ENCODE peak calls at places on chromosome 10, in five cellular contexts. Q is PC-3, A is spleen, R is cardiac muscle cell, S is GM23248. D is an unnamed sample.

GRCh38 chr10:101301111-101301731 is 52.7 kb upstream of the BTRC start:
- DNase-seq in Q (peak; percentile 66), A (no peak), R (peak; percentile 81), S (peak; percentile 44), D (no peak)

GRCh38 chr10:71600856-71601255 is 118.7 kb downstream of the C10orf105 start:
- DNase-seq in Q (peak; percentile 35), A (no peak), R (no peak), S (peak; percentile 94), D (no peak)

GRCh38 chr10:61835909-61836232 is 65.6 kb upstream of the ARID5B start:
- DNase-seq in Q (no peak), A (no peak), R (no peak), S (peak; percentile 68), D (no peak)

GRCh38 chr10:3530346-3531096 is 254.5 kb downstream of the KLF6 start:
- DNase-seq in Q (peak; percentile 59), A (no peak), R (no peak), S (peak; percentile 79), D (no peak)

GRCh38 chr10:17074548-17074860 is 55.1 kb downstream of the CUBN start:
- DNase-seq in Q (peak; percentile 69), A (no peak), R (no peak), S (peak; percentile 91), D (no peak)

GRCh38 chr10:123455861-123456260 is 210.3 kb upstream of the GPR26 start:
- DNase-seq in Q (no peak), A (no peak), R (no peak), S (no peak), D (no peak)

GRCh38 chr10:74006269-74006668 is 8.4 kb downstream of the VCL start:
- DNase-seq in Q (no peak), A (no peak), R (no peak), S (no peak), D (no peak)

GRCh38 chr10:31698169-31698890 is 230.3 kb downstream of the ARHGAP12 start:
- DNase-seq in Q (peak; percentile 1), A (no peak), R (no peak), S (peak; percentile 95), D (no peak)

GRCh38 chr10:75470901-75471300 is 39.5 kb downstream of the LRMDA start:
- DNase-seq in Q (no peak), A (no peak), R (no peak), S (peak; percentile 49), D (no peak)

GRCh38 chr10:74058071-74058470 is 60.2 kb downstream of the VCL start:
- DNase-seq in Q (peak; percentile 94), A (no peak), R (no peak), S (no peak), D (no peak)

GRCh38 chr10:63375859-63376258 is 89.9 kb downstream of the JMJD1C start:
- DNase-seq in Q (no peak), A (no peak), R (no peak), S (peak; percentile 62), D (no peak)

GRCh38 chr10:62373995-62374861 is at the start of gene ZNF365:
- DNase-seq in Q (peak; percentile 89), A (peak; percentile 79), R (peak; percentile 67), S (peak; percentile 79), D (no peak)

GRCh38 chr10:1706711-1707110 is 30.6 kb downstream of the ADARB2 start:
- DNase-seq in Q (no peak), A (no peak), R (no peak), S (no peak), D (peak; percentile 9)

GRCh38 chr10:13340626-13341370 is 7.3 kb downstream of the SEPHS1 start:
- DNase-seq in Q (no peak), A (no peak), R (no peak), S (no peak), D (no peak)

GRCh38 chr10:115957010-115957395 is 316.0 kb downstream of the GFRA1 start:
- DNase-seq in Q (no peak), A (no peak), R (no peak), S (no peak), D (no peak)

GRCh38 chr10:54703086-54703485 is 97.9 kb downstream of the PCDH15 start:
- DNase-seq in Q (peak; percentile 45), A (no peak), R (no peak), S (no peak), D (no peak)

GRCh38 chr10:21978191-21978862 is 25.2 kb downstream of the DNAJC1 start:
- DNase-seq in Q (peak; percentile 52), A (no peak), R (no peak), S (peak; percentile 55), D (no peak)
- H3K27ac ChIP-seq in Q (peak overlapping the region; percentile 38), A (no peak overlapping the region), R (no peak overlapping the region), S (no peak overlapping the region), D (no peak overlapping the region)

GRCh38 chr10:72889391-72889831 is 4.1 kb upstream of the OIT3 start:
- DNase-seq in Q (peak; percentile 73), A (no peak), R (no peak), S (peak; percentile 25), D (no peak)
- H3K27ac ChIP-seq in Q (no peak overlapping the region), A (no peak overlapping the region), R (no peak overlapping the region), S (no peak overlapping the region), D (no peak overlapping the region)

GRCh38 chr10:43286076-43286805 is 19.4 kb upstream of the RASGEF1A start:
- DNase-seq in Q (no peak), A (peak; percentile 76), R (no peak), S (no peak), D (no peak)

GRCh38 chr10:43287056-43288007 is 20.5 kb upstream of the RASGEF1A start:
- DNase-seq in Q (peak; percentile 95), A (peak; percentile 92), R (no peak), S (peak; percentile 18), D (no peak)

GRCh38 chr10:43282881-43283280 is 16.0 kb upstream of the RASGEF1A start:
- DNase-seq in Q (no peak), A (no peak), R (peak; percentile 79), S (peak; percentile 28), D (no peak)

GRCh38 chr10:43284341-43284910 is 17.6 kb upstream of the RASGEF1A start:
- DNase-seq in Q (peak; percentile 66), A (no peak), R (peak; percentile 74), S (peak; percentile 22), D (no peak)
- H3K27ac ChIP-seq in Q (no peak overlapping the region), A (no peak overlapping the region), R (no peak overlapping the region), S (no peak overlapping the region), D (no peak overlapping the region)

GRCh38 chr10:100238429-100238828 is 9.0 kb upstream of the CHUK start:
- DNase-seq in Q (no peak), A (no peak), R (no peak), S (no peak), D (no peak)
- H3K27ac ChIP-seq in Q (no peak overlapping the region), A (no peak overlapping the region), R (no peak overlapping the region), S (no peak overlapping the region), D (no peak overlapping the region)

GRCh38 chr10:97350138-97350537 is 15.6 kb upstream of the FRAT2 start:
- DNase-seq in Q (no peak), A (no peak), R (no peak), S (no peak), D (no peak)
- H3K27ac ChIP-seq in Q (no peak overlapping the region), A (no peak overlapping the region), R (no peak overlapping the region), S (no peak overlapping the region), D (no peak overlapping the region)

DNA sequence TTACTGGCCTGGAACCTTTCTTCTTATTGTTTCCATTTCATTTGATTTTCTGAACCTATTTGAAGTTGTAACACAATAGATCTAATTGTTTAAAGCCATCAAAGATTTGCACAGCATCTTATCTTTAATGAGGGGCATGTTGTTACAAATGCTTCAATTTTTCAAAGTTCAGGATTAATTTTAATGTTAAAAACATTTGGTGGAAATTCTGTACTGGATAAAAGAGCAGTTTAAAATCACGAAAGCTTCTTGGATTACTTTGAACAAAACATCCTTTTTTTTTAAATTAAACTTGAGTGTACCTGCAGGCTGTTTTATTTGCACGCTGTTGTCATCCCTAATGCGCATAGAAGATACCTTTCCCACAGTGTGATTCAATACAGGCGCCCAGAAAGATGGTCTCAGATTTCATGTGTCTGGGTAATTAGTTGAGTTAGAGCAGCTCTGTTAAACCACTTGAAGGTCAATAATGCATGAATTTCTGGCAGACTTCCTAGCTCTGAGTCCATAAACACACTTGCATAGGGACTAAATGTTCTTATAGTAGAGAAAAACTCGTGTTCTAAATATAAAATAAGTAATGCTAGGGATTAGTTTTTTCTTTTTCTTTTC is 29.3 kb upstream of the DDX50 start:
- DNase-seq in Q (peak; percentile 87), A (no peak), R (peak; percentile 64), S (peak; percentile 36), D (no peak)
- H3K27ac ChIP-seq in Q (no peak overlapping the region), A (no peak overlapping the region), R (peak overlapping the region; percentile 98), S (no peak overlapping the region), D (no peak overlapping the region)

GRCh38 chr10:119522747-119523426 is 19.6 kb downstream of the RGS10 start:
- DNase-seq in Q (peak; percentile 22), A (peak; percentile 35), R (no peak), S (no peak), D (no peak)

GRCh38 chr10:119518936-119519335 is 23.6 kb downstream of the RGS10 start:
- DNase-seq in Q (no peak), A (peak; percentile 68), R (peak; percentile 49), S (no peak), D (no peak)

GRCh38 chr10:119520283-119520682 is 22.2 kb downstream of the RGS10 start:
- DNase-seq in Q (no peak), A (peak; percentile 42), R (no peak), S (no peak), D (no peak)

GRCh38 chr10:119523916-119524719 is 18.4 kb downstream of the RGS10 start:
- DNase-seq in Q (no peak), A (no peak), R (no peak), S (no peak), D (no peak)

GRCh38 chr10:119521443-119522204 is 20.9 kb downstream of the RGS10 start:
- DNase-seq in Q (peak; percentile 84), A (no peak), R (no peak), S (peak; percentile 89), D (no peak)
- H3K27ac ChIP-seq in Q (peak overlapping the region; percentile 57), A (no peak overlapping the region), R (no peak overlapping the region), S (peak overlapping the region; percentile 36), D (no peak overlapping the region)

DNA sequence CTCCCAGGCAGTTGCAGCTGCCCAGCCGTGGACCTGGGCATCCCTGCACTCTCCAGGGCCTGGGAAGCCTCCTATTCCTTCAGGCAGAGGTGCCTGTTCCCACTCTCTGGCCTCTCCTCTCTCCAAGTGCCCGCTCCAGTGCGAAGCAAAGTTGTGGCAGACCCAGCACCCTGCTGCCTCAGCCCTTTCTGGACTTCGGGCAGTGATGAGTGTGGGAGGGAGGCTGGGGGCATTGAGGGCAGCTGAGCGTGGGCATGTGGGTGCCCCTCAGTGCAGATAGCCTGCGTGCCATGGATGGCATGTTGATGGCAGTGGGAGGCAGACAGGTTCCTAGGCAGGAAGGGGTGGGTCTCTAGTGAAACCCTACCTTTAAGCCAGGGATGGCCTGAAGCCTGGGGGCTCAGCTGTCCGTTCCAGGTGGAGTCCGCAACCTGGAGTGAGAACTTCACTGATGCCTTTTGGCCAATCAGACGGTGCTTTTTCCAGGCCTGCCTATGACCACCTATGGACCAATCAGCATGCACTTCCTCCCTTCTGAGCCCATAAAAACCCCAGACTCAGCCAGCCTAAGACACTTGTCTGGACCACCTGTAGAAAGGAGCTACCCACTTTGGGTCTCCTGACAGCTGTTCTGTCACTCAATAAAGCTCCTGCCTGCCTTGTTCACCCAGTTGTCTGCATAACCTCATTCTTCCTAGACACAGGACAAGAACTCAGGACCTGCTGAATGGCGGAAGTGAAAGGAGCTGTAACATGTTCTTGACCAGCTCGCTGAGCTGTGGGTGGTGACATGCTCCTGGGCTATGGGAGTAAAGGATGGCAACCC is 26.1 kb downstream of the SVIL start:
- DNase-seq in Q (no peak), A (no peak), R (no peak), S (no peak), D (no peak)
- H3K27ac ChIP-seq in Q (no peak overlapping the region), A (no peak overlapping the region), R (peak overlapping the region; percentile 60), S (no peak overlapping the region), D (peak overlapping the region; percentile 45)

D was measured in coronary artery.